ENCODE peak calls at places on chromosomes 1 and 21, in nine cellular contexts. N is choroid plexus epithelial cell, H is AG04449, A is fibroblast of lung, G is HCT116, F is left ventricle myocardium inferior, X is keratinocyte, O is stomach, P is heart left ventricle. B is an unnamed sample.

GRCh38 chr1:59146651-59147358 is 150.1 kb upstream of the FGGY start:
- DNase-seq in G (no peak), H (no peak), F (peak), X (no peak), N (peak), O (peak), P (peak), A (peak), B (peak)

GRCh38 chr1:8985915-8986813 is 40.1 kb downstream of the SLC2A7 start:
- DNase-seq in A (peak), G (peak), X (peak), O (peak), N (peak), P (peak), H (peak), F (peak), B (peak)

GRCh38 chr1:115112496-115113375 is 23.4 kb upstream of the TSPAN2 start:
- DNase-seq in F (no peak), H (no peak), O (peak), X (no peak), N (peak), A (no peak), P (peak), G (peak), B (peak)

GRCh38 chr1:117127840-117128239 is 6.3 kb upstream of the TRIM45 start:
- DNase-seq in N (peak), G (no peak), A (no peak), H (no peak), O (no peak), X (no peak), F (no peak), P (no peak), B (peak)

GRCh38 chr1:65264197-65264929 is 45.0 kb upstream of the DNAJC6 start:
- DNase-seq in O (no peak), G (no peak), A (peak), X (no peak), N (peak), H (no peak), F (peak), P (peak), B (peak)

GRCh38 chr21:44875341-44875740 is 1.9 kb upstream of the PTTG1IP start:
- DNase-seq in H (no peak), N (peak), X (no peak), A (peak), O (no peak), P (no peak), F (no peak), G (no peak), B (peak)

GRCh38 chr21:43277481-43278351 is 108.9 kb downstream of the CRYAA start:
- DNase-seq in X (no peak), P (no peak), F (peak), O (no peak), G (no peak), N (no peak), A (no peak), H (no peak), B (no peak)

GRCh38 chr1:2233468-2233867 is 5.3 kb downstream of the SKI start:
- DNase-seq in X (no peak), P (no peak), F (no peak), O (no peak), G (no peak), N (peak), A (no peak), H (no peak), B (peak)

GRCh38 chr1:87530042-87530441 is 201.4 kb downstream of the LMO4 start:
- DNase-seq in X (no peak), G (no peak), O (no peak), F (no peak), N (no peak), H (no peak), A (no peak), P (no peak), B (no peak)

GRCh38 chr1:172070055-172070454 is 228.8 kb downstream of the DNM3 start:
- DNase-seq in O (no peak), F (no peak), P (no peak), N (no peak), A (no peak), X (no peak), H (no peak), G (no peak), B (no peak)

GRCh38 chr1:238491265-238491664 is 600.5 kb upstream of the ZP4 start:
- DNase-seq in P (no peak), A (no peak), X (no peak), G (no peak), F (no peak), H (no peak), N (no peak), O (no peak), B (no peak)

GRCh38 chr1:228453614-228454013 is 33.6 kb upstream of the RNF187 start:
- DNase-seq in A (no peak), N (no peak), G (no peak), X (no peak), F (no peak), P (no peak), H (no peak), O (no peak), B (no peak)

GRCh38 chr1:92944901-92945747 is 16.1 kb downstream of the DIPK1A start:
- DNase-seq in P (no peak), G (no peak), N (no peak), X (no peak), F (no peak), H (no peak), A (no peak), O (no peak), B (no peak)

GRCh38 chr1:67134692-67135091 is at the start of gene C1orf141:
- DNase-seq in F (no peak), X (no peak), A (peak), H (no peak), O (no peak), G (no peak), P (peak), N (peak), B (peak)

GRCh38 chr1:156394082-156394481 is 25.1 kb downstream of the RHBG start:
- DNase-seq in P (no peak), N (no peak), X (no peak), H (no peak), F (no peak), A (no peak), O (no peak), G (no peak), B (no peak)

GRCh38 chr1:115430717-115431116 is 92.7 kb upstream of the NGF start:
- DNase-seq in X (peak), G (peak), A (peak), H (peak), O (no peak), F (no peak), N (peak), P (no peak), B (peak)

DNA sequence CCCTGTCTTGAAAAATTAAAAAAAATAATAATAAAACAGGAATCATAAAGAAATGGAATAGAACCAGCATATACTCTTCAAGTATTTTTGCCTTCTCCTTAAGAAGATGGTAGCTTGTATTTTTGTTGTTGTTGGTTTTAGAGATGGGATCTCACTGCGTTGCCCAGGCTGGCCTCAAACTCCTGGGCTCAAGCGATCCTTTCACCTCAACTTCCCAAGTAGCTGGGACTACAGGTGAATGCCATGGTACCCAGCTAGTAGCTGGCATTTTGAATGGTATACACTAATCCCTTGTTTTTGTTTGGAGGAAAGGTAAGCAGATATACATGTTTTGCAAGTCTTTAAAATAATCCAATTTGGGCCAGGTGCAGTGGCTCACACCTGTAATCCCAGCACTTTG is 34.7 kb upstream of the ERO1B start:
- DNase-seq in F (no peak), X (no peak), H (no peak), G (no peak), N (no peak), O (no peak), A (no peak), P (no peak), B (no peak)
- H3K4me3 ChIP-seq in F (no peak), X (no peak), H (no peak), G (no peak), N (no peak), O (no peak), A (no peak), P (no peak), B (no peak)

DNA sequence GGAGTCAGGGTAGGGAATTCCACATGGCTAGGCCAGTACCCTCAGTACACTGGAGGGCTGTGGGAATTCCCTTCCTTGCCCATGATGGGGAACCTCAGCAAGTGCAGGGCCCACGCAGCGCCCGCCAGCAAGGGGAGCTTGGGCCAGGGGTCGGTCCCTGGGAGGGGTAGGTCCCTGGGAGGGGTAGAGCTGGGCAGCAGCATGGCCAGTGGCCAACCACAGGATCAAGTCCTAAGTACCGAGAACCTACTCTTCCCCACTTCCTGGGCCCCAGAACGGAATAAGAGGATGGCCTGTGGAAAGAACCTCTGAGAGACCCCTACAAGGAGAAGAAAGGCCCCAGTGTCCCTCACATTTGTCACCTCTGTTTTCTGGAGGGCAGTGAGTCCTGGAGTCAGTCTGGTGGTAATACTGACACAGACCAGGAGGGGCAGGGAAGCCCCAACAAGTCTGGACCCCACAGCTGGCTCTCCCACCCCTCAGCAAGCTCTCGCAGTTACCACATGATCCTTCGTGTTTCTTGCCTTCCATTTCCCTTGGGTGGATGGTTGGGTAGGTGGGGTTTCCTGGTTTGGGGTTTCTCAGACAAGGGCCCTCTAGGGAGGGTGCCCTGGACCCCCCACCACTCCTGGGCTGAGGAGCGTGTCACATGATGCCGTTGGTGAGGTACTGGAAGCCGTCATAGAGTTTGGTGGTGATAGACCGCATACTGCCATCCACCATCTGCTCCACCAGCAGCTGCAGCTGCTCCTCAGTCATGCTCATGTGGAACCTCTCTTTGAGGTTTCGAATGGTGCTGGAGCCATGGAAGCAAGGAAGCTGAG is 10.3 kb downstream of the ZNF687 start:
- DNase-seq in X (no peak), G (no peak), F (no peak), P (no peak), A (no peak), O (no peak), N (no peak), H (no peak), B (no peak)
- TF ChIP-seq CTCF in X (no peak), G (no peak), F (no peak), P (no peak), A (no peak), O (no peak), N (peak), H (no peak), B (no peak)

GRCh38 chr1:99648107-99648506 is 2.2 kb downstream of the PALMD start:
- DNase-seq in N (no peak), F (peak), O (no peak), P (peak), G (peak), X (no peak), H (no peak), A (no peak), B (peak)
- H3K4me3 ChIP-seq in N (no peak), F (peak), O (no peak), P (peak), G (no peak), X (peak), H (peak), A (no peak), B (peak)

GRCh38 chr1:203127672-203128611 is at the start of gene ADORA1:
- DNase-seq in A (peak), H (no peak), F (peak), O (peak), X (no peak), P (peak), N (peak), G (peak), B (peak)
- TF ChIP-seq CTCF in A (no peak), H (peak), F (no peak), O (no peak), X (no peak), P (no peak), N (no peak), G (no peak), B (no peak)

DNA sequence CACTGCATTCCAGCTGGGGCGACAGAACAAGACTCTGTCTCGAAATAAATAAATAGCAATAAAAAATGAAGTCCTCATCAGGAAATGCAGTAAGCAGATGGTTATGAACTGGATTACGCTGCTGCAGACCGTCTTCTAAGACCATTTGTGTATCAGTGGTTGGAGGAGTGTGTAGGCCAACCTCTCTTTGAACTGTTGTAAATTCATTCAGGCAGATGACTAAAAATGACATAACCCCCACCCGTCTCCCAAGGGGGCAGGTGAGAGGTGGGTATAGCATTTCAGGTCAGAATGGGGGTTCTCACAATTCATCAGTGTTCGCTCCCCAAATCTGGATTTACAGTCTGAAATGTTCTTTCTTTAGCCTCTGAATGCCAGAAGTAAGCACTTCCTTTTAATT is 177.3 kb downstream of the KIF26B start:
- DNase-seq in H (no peak), G (no peak), A (no peak), N (no peak), P (no peak), X (no peak), O (no peak), F (no peak), B (no peak)
- H3K4me3 ChIP-seq in H (no peak), G (no peak), A (no peak), N (no peak), P (no peak), X (no peak), O (no peak), F (no peak), B (no peak)

B was measured in fibroblast of pulmonary artery.